ENCODE peak calls at places on chromosome 17, in eight cellular contexts. R is left ventricle myocardium inferior; F is stomach; M is endodermal cell; P is dorsolateral prefrontal cortex; U is gastrocnemius medialis; N is uterus; J is CD8-positive, alpha-beta T cell. W is an unnamed sample. For H3K27me3, the result is how much of the 10 kb centered on the place peaks cover.

GRCh38 chr17:41492771-41493170 is 3.1 kb upstream of the KRT36 start:
- DNase-seq in R (peak), P (no peak), M (no peak), J (no peak), F (no peak), N (peak), U (no peak), W (no peak)

GRCh38 chr17:45948881-45949624 is 50.0 kb upstream of the STH start:
- DNase-seq in N (peak), M (peak), U (peak), R (peak), P (peak), F (peak), J (peak), W (peak)

GRCh38 chr17:37516131-37516561 is 26.5 kb downstream of the DUSP14 start:
- DNase-seq in U (no peak), P (no peak), F (no peak), R (no peak), M (peak), N (no peak), J (no peak), W (peak)

GRCh38 chr17:83161298-83162034 is 82.1 kb downstream of the METRNL start:
- DNase-seq in N (no peak), P (no peak), J (peak), R (no peak), F (no peak), M (peak), U (no peak), W (no peak)

GRCh38 chr17:67138392-67138791 is 94.0 kb downstream of the CACNG1 start:
- DNase-seq in U (no peak), R (no peak), M (no peak), F (no peak), P (no peak), N (no peak), J (no peak), W (no peak)

GRCh38 chr17:55237268-55237667 is 27.5 kb upstream of the HLF start:
- DNase-seq in J (no peak), N (no peak), U (no peak), R (no peak), F (no peak), P (no peak), M (no peak), W (peak)

GRCh38 chr17:61009619-61010018 is 332.0 kb downstream of the BCAS3 start:
- DNase-seq in J (no peak), N (no peak), R (no peak), P (no peak), U (no peak), M (no peak), F (no peak), W (no peak)

GRCh38 chr17:80785477-80786178 is 206.0 kb upstream of the CHMP6 start:
- DNase-seq in F (no peak), N (no peak), P (no peak), U (no peak), R (no peak), M (peak), J (no peak), W (no peak)

GRCh38 chr17:82120148-82120547 is 22.1 kb upstream of the FASN start:
- DNase-seq in R (no peak), U (no peak), M (no peak), N (no peak), P (no peak), F (no peak), J (no peak), W (peak)

GRCh38 chr17:77772461-77772897 is 186.0 kb upstream of the TNRC6C start:
- DNase-seq in F (peak), R (peak), J (peak), P (no peak), N (no peak), U (no peak), M (peak), W (no peak)

GRCh38 chr17:32341141-32341856 is 674 bp downstream of the C17orf75 start:
- DNase-seq in U (no peak), N (no peak), J (peak), P (no peak), M (no peak), R (no peak), F (no peak), W (peak)

GRCh38 chr17:48179071-48179945 is 71.7 kb downstream of the SNX11 start:
- DNase-seq in J (no peak), N (no peak), R (no peak), F (no peak), M (no peak), P (no peak), U (no peak), W (no peak)

GRCh38 chr17:42112552-42113176 is at the start of gene DHX58:
- DNase-seq in M (no peak), P (no peak), U (peak), N (peak), J (peak), R (peak), F (peak), W (peak)

GRCh38 chr17:74960739-74961342 is 11.7 kb downstream of the HID1 start:
- DNase-seq in J (no peak), P (no peak), R (no peak), M (peak), N (no peak), U (no peak), F (peak), W (peak)

GRCh38 chr17:64061157-64061898 is 40.9 kb upstream of the ICAM2 start:
- DNase-seq in J (no peak), F (no peak), M (no peak), U (no peak), R (no peak), N (no peak), P (no peak), W (peak)

GRCh38 chr17:45090711-45091110 is 29.6 kb downstream of the NMT1 start:
- DNase-seq in N (no peak), M (peak), J (no peak), R (no peak), F (no peak), P (no peak), U (no peak), W (no peak)

GRCh38 chr17:37068266-37068665 is 119.5 kb downstream of the AATF start:
- DNase-seq in R (no peak), J (no peak), U (peak), N (no peak), M (peak), P (no peak), F (peak), W (no peak)

GRCh38 chr17:78337244-78338109 is 22.4 kb downstream of the SOCS3 start:
- DNase-seq in F (no peak), R (no peak), P (no peak), N (no peak), J (no peak), M (peak), U (no peak), W (peak)

GRCh38 chr17:40548982-40549680 is 16.1 kb downstream of the CCR7 start:
- DNase-seq in J (peak), M (peak), F (peak), N (peak), U (no peak), P (no peak), R (no peak), W (peak)

GRCh38 chr17:21275047-21275578 is 9.4 kb upstream of the MAP2K3 start:
- DNase-seq in P (no peak), F (no peak), N (no peak), R (no peak), J (no peak), M (no peak), U (no peak), W (no peak)

GRCh38 chr17:76935331-76935730 is 67.1 kb downstream of the MGAT5B start:
- DNase-seq in R (no peak), U (no peak), P (no peak), M (no peak), N (no peak), J (no peak), F (no peak), W (peak)

GRCh38 chr17:72614871-72615626 is 477.4 kb downstream of the SLC39A11 start:
- DNase-seq in M (peak), U (no peak), N (no peak), R (no peak), J (no peak), F (peak), P (peak), W (no peak)

GRCh38 chr17:81400939-81401726 is 5.9 kb downstream of the BAHCC1 start:
- DNase-seq in N (no peak), R (peak), U (no peak), P (no peak), M (no peak), J (no peak), F (no peak), W (no peak)

GRCh38 chr17:77508047-77508715 is 367.4 kb downstream of the SEC14L1 start:
- DNase-seq in P (peak), M (peak), U (no peak), N (peak), R (no peak), J (no peak), F (no peak), W (peak)

GRCh38 chr17:73952498-73953205 is 250.8 kb upstream of the RPL38 start:
- DNase-seq in J (peak), M (peak), U (no peak), P (no peak), N (no peak), F (peak), R (peak), W (no peak)

GRCh38 chr17:41692722-41693521 is 4.2 kb downstream of the EIF1 start:
- DNase-seq in U (no peak), J (no peak), R (no peak), F (no peak), M (peak), N (no peak), P (no peak), W (peak)

GRCh38 chr17:3988297-3989120 is 24.3 kb upstream of the ATP2A3 start:
- DNase-seq in J (no peak), N (no peak), R (no peak), M (no peak), U (no peak), F (no peak), P (no peak), W (no peak)

GRCh38 chr17:34178047-34178446 is 77.0 kb upstream of the CCL2 start:
- DNase-seq in R (no peak), J (no peak), U (no peak), F (no peak), M (peak), P (no peak), N (no peak), W (no peak)

GRCh38 chr17:491086-492014 is 138.7 kb upstream of the RPH3AL start:
- DNase-seq in F (peak), N (peak), R (peak), P (no peak), U (no peak), M (peak), J (peak), W (no peak)

GRCh38 chr17:82127704-82128103 is 29.7 kb upstream of the FASN start:
- DNase-seq in J (peak), R (no peak), U (no peak), P (no peak), M (no peak), N (no peak), F (no peak), W (no peak)

GRCh38 chr17:1360975-1361374 is 39.0 kb downstream of the YWHAE start:
- DNase-seq in R (no peak), N (no peak), P (no peak), F (no peak), U (no peak), J (no peak), M (no peak), W (no peak)

GRCh38 chr17:897970-898619 is 81.5 kb downstream of the NXN start:
- DNase-seq in N (no peak), J (no peak), P (no peak), M (peak), R (no peak), U (no peak), F (no peak), W (no peak)

GRCh38 chr17:30956764-30957374 is 14.0 kb upstream of the RNF135 start:
- DNase-seq in M (peak), P (no peak), J (no peak), U (no peak), F (no peak), R (no peak), N (no peak), W (no peak)

GRCh38 chr17:67359960-67360817 is 6.2 kb downstream of the PSMD12 start:
- DNase-seq in N (no peak), P (no peak), J (no peak), M (peak), R (no peak), U (no peak), F (no peak), W (no peak)

GRCh38 chr17:47119746-47120520 is 69.2 kb downstream of the CDC27 start:
- DNase-seq in P (no peak), R (no peak), N (no peak), M (no peak), U (no peak), F (no peak), J (no peak), W (peak)

GRCh38 chr17:16215002-16215272 is 397 bp downstream of the NCOR1 start:
- DNase-seq in P (peak), F (peak), N (peak), U (peak), M (peak), R (peak), J (no peak), W (peak)

GRCh38 chr17:55190748-55191147 is 74.0 kb upstream of the HLF start:
- DNase-seq in U (no peak), F (no peak), R (no peak), M (no peak), J (no peak), N (no peak), P (no peak), W (no peak)

GRCh38 chr17:9294661-9295210 is 273.4 kb downstream of the NTN1 start:
- DNase-seq in R (no peak), N (no peak), F (no peak), J (no peak), U (no peak), P (no peak), M (peak), W (no peak)

DNA sequence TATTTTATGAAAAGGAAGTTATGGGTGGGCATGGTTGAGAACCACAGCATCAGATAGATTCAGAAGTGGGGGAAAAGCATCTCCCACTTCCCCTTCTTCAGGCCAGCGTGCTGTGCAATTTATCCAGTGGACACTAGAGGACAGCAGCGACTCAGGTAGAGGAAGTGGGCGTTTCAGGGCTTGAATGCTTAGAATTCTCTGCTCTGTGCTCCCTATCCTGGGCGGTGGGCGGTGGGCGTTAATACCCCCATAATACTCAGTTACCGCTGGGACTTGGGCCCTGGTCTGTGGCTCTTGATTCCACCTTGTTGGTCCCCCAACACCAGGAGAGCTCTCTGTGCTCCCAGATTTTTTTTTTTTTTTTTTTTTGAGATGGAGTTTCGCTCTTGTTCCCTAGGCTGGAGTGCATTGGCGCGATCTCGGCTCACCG is 3.7 kb upstream of the LYZL6 start:
- DNase-seq in N (no peak), U (no peak), J (peak), M (peak), F (peak), P (no peak), R (no peak), W (peak)
- H3K4me3 ChIP-seq in N (no peak), U (no peak), J (no peak), M (no peak), F (no peak), P (no peak), R (peak), W (no peak)

DNA sequence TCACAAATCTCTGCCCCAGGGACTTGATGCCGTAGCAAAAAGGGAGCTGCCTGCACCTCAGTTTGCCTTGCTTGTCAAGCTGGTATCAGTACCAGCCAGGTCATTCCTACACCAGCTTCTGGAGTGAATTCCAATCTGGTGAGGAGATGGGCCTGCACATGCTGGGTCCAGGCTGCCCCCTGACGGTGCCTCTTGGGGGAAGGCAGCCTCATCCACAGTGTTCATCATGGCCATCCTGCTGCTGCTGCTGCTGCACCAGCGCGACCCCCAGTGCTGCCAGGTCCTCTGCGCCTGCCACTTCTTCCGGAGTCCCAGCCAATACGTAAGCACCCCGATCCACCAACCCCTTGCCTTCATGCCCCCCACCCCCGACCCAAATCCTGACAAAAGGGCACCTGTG is 8.3 kb downstream of the MRPL27 start:
- DNase-seq in J (no peak), R (no peak), U (no peak), M (peak), N (no peak), F (no peak), P (no peak), W (peak)
- TF ChIP-seq CTCF in J (no peak), R (no peak), U (no peak), M (peak), N (no peak), F (no peak), P (no peak), W (peak)

GRCh38 chr17:7884581-7885356 is 3.8 kb upstream of the CHD3 start:
- DNase-seq in M (peak), N (no peak), P (no peak), R (no peak), F (peak), J (peak), U (no peak), W (no peak)
- H3K27me3 ChIP-seq in M (under half), N (under half), P (under half), R (under half), F (under half), J (under half), U (under half), W (under half)

GRCh38 chr17:59298512-59298911 is 32.9 kb upstream of the YPEL2 start:
- DNase-seq in N (no peak), U (no peak), J (no peak), R (no peak), F (no peak), M (no peak), P (no peak), W (no peak)
- H3K4me3 ChIP-seq in N (no peak), U (no peak), J (no peak), R (no peak), F (no peak), M (no peak), P (no peak), W (no peak)

W was measured in bronchial epithelial cell.